ENCODE peak calls at places on chromosomes 13 and 19, in ten cellular contexts. One of them, this sample, is unnamed.

GRCh38 chr13:42312817-42313431 is 41.0 kb downstream of the AKAP11 start:
- DNase-seq in dorsolateral prefrontal cortex: no peak
- DNase-seq in DND-41: no peak
- DNase-seq in AG09319: no peak
- DNase-seq in NCI-H460: no peak
- DNase-seq in activated naive CD4-positive, alpha-beta T cell treated with anti-CD3 and anti-CD28 coated beads, Interleukin-2, amount 10 ng/mL, durations not matched to agents 7 days and 5 days: no peak
- DNase-seq in uterus: no peak
- DNase-seq in Daoy: no peak
- DNase-seq in NCI-H1694 treated with DMSO at 0.1 percent for 48 hours: no peak
- DNase-seq in NCI-H2081: no peak
- DNase-seq in this sample: no peak

GRCh38 chr13:46964789-46965527 is 68.1 kb upstream of the HTR2A start:
- DNase-seq in DND-41: no peak
- DNase-seq in activated naive CD4-positive, alpha-beta T cell treated with anti-CD3 and anti-CD28 coated beads, Interleukin-2, amount 10 ng/mL, durations not matched to agents 7 days and 5 days: no peak
- DNase-seq in dorsolateral prefrontal cortex: no peak
- DNase-seq in NCI-H460: no peak
- DNase-seq in NCI-H2081: no peak
- DNase-seq in Daoy: peak
- DNase-seq in NCI-H1694 treated with DMSO at 0.1 percent for 48 hours: no peak
- DNase-seq in AG09319: no peak
- DNase-seq in uterus: no peak
- DNase-seq in this sample: no peak

GRCh38 chr19:39194832-39195542 is 1.8 kb upstream of the NCCRP1 start:
- DNase-seq in activated naive CD4-positive, alpha-beta T cell treated with anti-CD3 and anti-CD28 coated beads, Interleukin-2, amount 10 ng/mL, durations not matched to agents 7 days and 5 days: no peak
- DNase-seq in Daoy: peak
- DNase-seq in uterus: no peak
- DNase-seq in dorsolateral prefrontal cortex: no peak
- DNase-seq in NCI-H2081: no peak
- DNase-seq in DND-41: no peak
- DNase-seq in AG09319: no peak
- DNase-seq in NCI-H460: no peak
- DNase-seq in NCI-H1694 treated with DMSO at 0.1 percent for 48 hours: no peak
- DNase-seq in this sample: no peak

GRCh38 chr19:6590458-6591319 is at the start of gene CD70:
- DNase-seq in uterus: no peak
- DNase-seq in DND-41: peak
- DNase-seq in Daoy: peak
- DNase-seq in dorsolateral prefrontal cortex: no peak
- DNase-seq in NCI-H2081: no peak
- DNase-seq in activated naive CD4-positive, alpha-beta T cell treated with anti-CD3 and anti-CD28 coated beads, Interleukin-2, amount 10 ng/mL, durations not matched to agents 7 days and 5 days: peak
- DNase-seq in AG09319: no peak
- DNase-seq in NCI-H1694 treated with DMSO at 0.1 percent for 48 hours: no peak
- DNase-seq in NCI-H460: peak
- DNase-seq in this sample: no peak

GRCh38 chr13:50993371-50993770 is 83.8 kb downstream of the RNASEH2B start:
- DNase-seq in AG09319: no peak
- DNase-seq in DND-41: no peak
- DNase-seq in Daoy: no peak
- DNase-seq in NCI-H2081: no peak
- DNase-seq in NCI-H1694 treated with DMSO at 0.1 percent for 48 hours: no peak
- DNase-seq in uterus: no peak
- DNase-seq in NCI-H460: no peak
- DNase-seq in activated naive CD4-positive, alpha-beta T cell treated with anti-CD3 and anti-CD28 coated beads, Interleukin-2, amount 10 ng/mL, durations not matched to agents 7 days and 5 days: no peak
- DNase-seq in dorsolateral prefrontal cortex: no peak
- DNase-seq in this sample: no peak

GRCh38 chr13:110262944-110263343 is 44.0 kb downstream of the COL4A1 start:
- DNase-seq in DND-41: no peak
- DNase-seq in AG09319: no peak
- DNase-seq in NCI-H460: no peak
- DNase-seq in NCI-H1694 treated with DMSO at 0.1 percent for 48 hours: no peak
- DNase-seq in dorsolateral prefrontal cortex: no peak
- DNase-seq in NCI-H2081: no peak
- DNase-seq in activated naive CD4-positive, alpha-beta T cell treated with anti-CD3 and anti-CD28 coated beads, Interleukin-2, amount 10 ng/mL, durations not matched to agents 7 days and 5 days: no peak
- DNase-seq in Daoy: no peak
- DNase-seq in uterus: no peak
- DNase-seq in this sample: no peak

GRCh38 chr19:50969413-50969760 is at the start of gene KLK6:
- DNase-seq in NCI-H2081: no peak
- DNase-seq in NCI-H460: no peak
- DNase-seq in AG09319: no peak
- DNase-seq in uterus: no peak
- DNase-seq in DND-41: no peak
- DNase-seq in dorsolateral prefrontal cortex: peak
- DNase-seq in NCI-H1694 treated with DMSO at 0.1 percent for 48 hours: no peak
- DNase-seq in Daoy: peak
- DNase-seq in activated naive CD4-positive, alpha-beta T cell treated with anti-CD3 and anti-CD28 coated beads, Interleukin-2, amount 10 ng/mL, durations not matched to agents 7 days and 5 days: no peak
- DNase-seq in this sample: no peak

GRCh38 chr13:24251525-24251924 is 57.9 kb upstream of the C1QTNF9 start:
- DNase-seq in DND-41: peak
- DNase-seq in Daoy: no peak
- DNase-seq in dorsolateral prefrontal cortex: no peak
- DNase-seq in NCI-H460: no peak
- DNase-seq in AG09319: no peak
- DNase-seq in activated naive CD4-positive, alpha-beta T cell treated with anti-CD3 and anti-CD28 coated beads, Interleukin-2, amount 10 ng/mL, durations not matched to agents 7 days and 5 days: peak
- DNase-seq in NCI-H1694 treated with DMSO at 0.1 percent for 48 hours: no peak
- DNase-seq in uterus: no peak
- DNase-seq in NCI-H2081: no peak
- DNase-seq in this sample: no peak

GRCh38 chr19:50313812-50314536 is 15.2 kb downstream of the KCNC3 start:
- DNase-seq in Daoy: no peak
- DNase-seq in AG09319: no peak
- DNase-seq in DND-41: no peak
- DNase-seq in NCI-H1694 treated with DMSO at 0.1 percent for 48 hours: no peak
- DNase-seq in NCI-H2081: no peak
- DNase-seq in NCI-H460: no peak
- DNase-seq in uterus: no peak
- DNase-seq in activated naive CD4-positive, alpha-beta T cell treated with anti-CD3 and anti-CD28 coated beads, Interleukin-2, amount 10 ng/mL, durations not matched to agents 7 days and 5 days: no peak
- DNase-seq in dorsolateral prefrontal cortex: no peak
- DNase-seq in this sample: no peak

GRCh38 chr13:28429685-28430290 is 65.1 kb downstream of the FLT1 start:
- DNase-seq in uterus: no peak
- DNase-seq in NCI-H2081: no peak
- DNase-seq in dorsolateral prefrontal cortex: no peak
- DNase-seq in NCI-H1694 treated with DMSO at 0.1 percent for 48 hours: no peak
- DNase-seq in Daoy: no peak
- DNase-seq in AG09319: no peak
- DNase-seq in NCI-H460: no peak
- DNase-seq in activated naive CD4-positive, alpha-beta T cell treated with anti-CD3 and anti-CD28 coated beads, Interleukin-2, amount 10 ng/mL, durations not matched to agents 7 days and 5 days: no peak
- DNase-seq in DND-41: no peak
- DNase-seq in this sample: no peak

This sample was measured in COLO829.